ENCODE peak calls at places on chromosomes 13 and 19, in six cellular contexts. S is NCI-H774; M is iris pigment epithelial cell; U is fibroblast of lung; Y is uterus; L is stimulated activated CD4-positive, alpha-beta T cell treated with anti-CD3 and anti-CD28 coated beads, Interleukin-12 subunit alpha, Interleukin-12 subunit beta, amount 100 ng/mL, for 4 hours. O is an unnamed sample.

GRCh38 chr13:21434588-21434987 is 24.5 kb downstream of the ZDHHC20 start:
- DNase-seq in L (no peak), M (peak), S (no peak), U (no peak), Y (no peak), O (no peak)

GRCh38 chr19:6694147-6694815 is 24.3 kb upstream of the TNFSF14 start:
- DNase-seq in Y (no peak), S (no peak), M (no peak), U (no peak), L (no peak), O (no peak)

GRCh38 chr13:95137096-95137495 is 164.2 kb downstream of the ABCC4 start:
- DNase-seq in M (no peak), S (no peak), Y (no peak), U (peak), L (no peak), O (peak)

GRCh38 chr13:41284512-41285288 is 21.3 kb upstream of the MTRF1 start:
- DNase-seq in U (peak), M (peak), L (no peak), S (no peak), Y (no peak), O (no peak)

GRCh38 chr19:18762125-18763023 is 28.7 kb downstream of the COMP start:
- DNase-seq in L (no peak), Y (peak), S (peak), U (peak), M (peak), O (no peak)

GRCh38 chr19:16037424-16038195 is 38.7 kb upstream of the TPM4 start:
- DNase-seq in U (no peak), S (no peak), Y (no peak), M (no peak), L (no peak), O (no peak)

GRCh38 chr19:18007939-18008673 is at the start of gene ARRDC2:
- DNase-seq in Y (peak), U (peak), M (peak), L (peak), S (peak), O (peak)

GRCh38 chr13:33453911-33454310 is 168.4 kb upstream of the STARD13 start:
- DNase-seq in M (peak), L (no peak), U (peak), S (no peak), Y (no peak), O (no peak)

GRCh38 chr13:35720690-35721554 is 244.4 kb upstream of the MAB21L1 start:
- DNase-seq in L (peak), Y (peak), U (peak), S (no peak), M (peak), O (peak)

GRCh38 chr19:1069009-1069779 is 2.2 kb downstream of the ARHGAP45 start:
- DNase-seq in S (no peak), Y (no peak), L (no peak), U (no peak), M (no peak), O (peak)

GRCh38 chr19:18112989-18113478 is 15.5 kb downstream of the MAST3 start:
- DNase-seq in M (peak), Y (peak), U (peak), S (peak), L (peak), O (peak)

GRCh38 chr13:82627183-82627582 is 1255.1 kb downstream of the SLITRK1 start:
- DNase-seq in M (peak), L (no peak), S (no peak), U (peak), Y (no peak), O (no peak)

GRCh38 chr19:45470147-45471081 is 2.6 kb downstream of the FOSB start:
- DNase-seq in S (no peak), L (no peak), Y (no peak), U (peak), M (peak), O (no peak)

GRCh38 chr19:5134683-5135082 is 165.8 kb downstream of the KDM4B start:
- DNase-seq in L (no peak), M (no peak), U (no peak), Y (no peak), S (no peak), O (no peak)

GRCh38 chr19:31096047-31096446 is 253.2 kb downstream of the TSHZ3 start:
- DNase-seq in S (no peak), M (no peak), U (no peak), L (no peak), Y (no peak), O (no peak)

GRCh38 chr19:18433039-18433691 is 4.8 kb downstream of the ISYNA1 start:
- DNase-seq in U (no peak), S (no peak), M (no peak), L (no peak), Y (peak), O (peak)

GRCh38 chr13:37090912-37091311 is 14.6 kb downstream of the CSNK1A1L start:
- DNase-seq in Y (no peak), L (no peak), U (no peak), S (no peak), M (no peak), O (no peak)

GRCh38 chr19:10321417-10321797 is 5.6 kb upstream of the FDX2 start:
- DNase-seq in S (no peak), U (no peak), L (no peak), Y (no peak), M (no peak), O (no peak)

GRCh38 chr19:8721334-8721733 is at the start of gene OR2Z1:
- DNase-seq in U (no peak), Y (no peak), M (no peak), L (no peak), S (no peak), O (no peak)

GRCh38 chr19:45824041-45824471 is 8.9 kb upstream of the RSPH6A start:
- DNase-seq in Y (no peak), L (no peak), S (peak), M (no peak), U (peak), O (no peak)

GRCh38 chr19:15330801-15331418 is 1.4 kb downstream of the BRD4 start:
- DNase-seq in U (peak), Y (no peak), S (no peak), L (no peak), M (peak), O (peak)

GRCh38 chr13:25971499-25972145 is 80.2 kb downstream of the SHISA2 start:
- DNase-seq in L (no peak), S (no peak), Y (no peak), M (no peak), U (no peak), O (no peak)

GRCh38 chr13:114179087-114179658 is at the start of gene CFAP97D2:
- DNase-seq in U (no peak), M (no peak), Y (no peak), S (no peak), L (no peak), O (no peak)

GRCh38 chr19:38674388-38675133 is 27.1 kb downstream of the ACTN4 start:
- DNase-seq in L (no peak), M (no peak), Y (peak), U (peak), S (no peak), O (no peak)

GRCh38 chr19:12783226-12783848 is 7.9 kb upstream of the JUNB start:
- DNase-seq in U (no peak), Y (peak), M (no peak), L (peak), S (no peak), O (peak)

GRCh38 chr19:29884466-29884865 is 57.6 kb upstream of the URI1 start:
- DNase-seq in L (no peak), M (no peak), U (no peak), Y (no peak), S (no peak), O (no peak)

GRCh38 chr19:12052571-12053169 is at the start of gene ZNF878:
- DNase-seq in U (peak), Y (peak), S (peak), M (peak), L (peak), O (peak)

GRCh38 chr13:106348032-106348431 is 187.4 kb downstream of the EFNB2 start:
- DNase-seq in M (peak), L (no peak), S (no peak), Y (no peak), U (peak), O (no peak)

GRCh38 chr13:77871596-77871995 is 47.0 kb downstream of the EDNRB start:
- DNase-seq in Y (no peak), L (no peak), M (no peak), S (no peak), U (no peak), O (no peak)

GRCh38 chr13:101307181-101307701 is 109.1 kb downstream of the NALCN start:
- DNase-seq in Y (no peak), S (no peak), L (no peak), U (peak), M (peak), O (no peak)

GRCh38 chr19:28915737-28916460 is 297.1 kb downstream of the UQCRFS1 start:
- DNase-seq in U (no peak), L (no peak), M (no peak), Y (no peak), S (no peak), O (no peak)

GRCh38 chr13:99605417-99606321 is 104.4 kb downstream of the TM9SF2 start:
- DNase-seq in Y (peak), M (peak), S (peak), U (peak), L (peak), O (peak)

GRCh38 chr13:99743079-99743478 is 228.5 kb downstream of the ZIC5 start:
- DNase-seq in Y (no peak), S (peak), U (no peak), M (no peak), L (no peak), O (no peak)

GRCh38 chr19:37079238-37079637 is 1.0 kb downstream of the ZNF420 start:
- DNase-seq in L (no peak), U (no peak), S (no peak), Y (no peak), M (no peak), O (no peak)

GRCh38 chr19:48807590-48808308 is 3.1 kb downstream of the BCAT2 start:
- DNase-seq in S (no peak), U (no peak), M (no peak), Y (no peak), L (no peak), O (no peak)